ENCODE peak calls at places on chromosomes 3 and 15, in seven cellular contexts. A, S, V, Y, T, I and G are unnamed samples.

GRCh38 chr3:197253243-197253947 is 45.0 kb downstream of the DLG1 start:
- DNase-seq in A (no peak), S (no peak), V (no peak), Y (no peak), T (no peak), I (no peak), G (no peak)

GRCh38 chr3:79906106-79906505 is 138.3 kb upstream of the ROBO1 start:
- DNase-seq in A (no peak), S (no peak), V (no peak), Y (no peak), T (no peak), I (no peak), G (no peak)

GRCh38 chr15:89167267-89168176 is 53.9 kb downstream of the RLBP1 start:
- DNase-seq in A (no peak), S (peak; percentile 65), V (peak; percentile 49), Y (no peak), T (no peak), I (peak; percentile 52), G (peak; percentile 50)

GRCh38 chr3:150734795-150735119 is 28.2 kb downstream of the SIAH2 start:
- DNase-seq in A (no peak), S (no peak), V (no peak), Y (no peak), T (no peak), I (no peak), G (no peak)

GRCh38 chr3:65342084-65342683 is 654.4 kb upstream of the ADAMTS9 start:
- DNase-seq in A (no peak), S (peak; percentile 55), V (peak; percentile 18), Y (peak; percentile 59), T (peak; percentile 56), I (peak; percentile 58), G (peak; percentile 44)

GRCh38 chr15:73985101-73985873 is 6.8 kb downstream of the STOML1 start:
- DNase-seq in A (peak; percentile 50), S (peak; percentile 83), V (no peak), Y (no peak), T (no peak), I (no peak), G (no peak)

GRCh38 chr15:89399390-89400120 is 64.9 kb upstream of the POLG start:
- DNase-seq in A (no peak), S (no peak), V (no peak), Y (no peak), T (peak; percentile 48), I (no peak), G (peak; percentile 89)

GRCh38 chr3:184262166-184262926 is 993 bp upstream of the CAMK2N2 start:
- DNase-seq in A (peak; percentile 74), S (peak; percentile 2), V (no peak), Y (no peak), T (no peak), I (peak; percentile 17), G (no peak)

DNA sequence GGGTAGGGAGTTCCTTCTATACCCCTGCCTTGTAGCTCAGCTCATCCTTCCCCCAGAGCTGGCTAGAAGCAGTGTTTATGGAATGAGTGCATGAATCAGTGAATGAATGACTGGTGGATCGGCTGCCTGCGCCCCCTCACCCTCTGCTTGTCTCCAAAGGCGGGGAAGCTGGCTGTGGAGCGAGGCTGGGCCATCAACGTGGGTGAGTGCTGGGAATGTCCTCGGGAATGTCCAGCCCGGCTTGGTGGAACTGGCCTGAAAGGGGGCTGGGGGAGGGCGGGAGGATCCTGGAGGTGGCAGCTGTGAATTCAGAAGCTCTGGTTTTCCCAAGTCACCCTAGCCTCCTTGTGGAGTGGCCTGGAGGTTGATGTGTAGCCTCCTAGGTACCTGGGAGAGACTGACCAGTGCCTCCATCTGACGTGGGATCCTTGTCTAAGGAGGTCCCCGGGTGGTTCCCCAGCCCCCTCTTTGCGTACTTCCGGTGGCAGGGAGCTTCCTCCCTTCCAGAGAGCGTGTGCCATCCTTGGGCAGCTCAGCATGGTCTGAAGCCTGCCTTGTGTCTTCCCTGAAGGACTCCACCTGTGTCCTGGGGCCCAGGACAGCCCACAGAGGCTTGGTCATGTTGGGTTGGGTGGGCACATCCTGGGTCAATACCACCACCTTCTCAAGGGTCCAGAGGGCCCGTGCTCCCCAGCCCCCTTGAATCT is 18.4 kb downstream of the HDAC11 start:
- DNase-seq in A (peak; percentile 74), S (peak; percentile 20), V (no peak), Y (no peak), T (no peak), I (no peak), G (no peak)
- TF ChIP-seq CTCF in A (no peak), S (no peak), V (no peak), Y (no peak), T (no peak), I (no peak), G (no peak)

GRCh38 chr15:98649621-98649995 is 1.3 kb downstream of the IGF1R start:
- DNase-seq in A (peak; percentile 81), S (no peak), V (no peak), Y (no peak), T (peak; percentile 38), I (peak; percentile 38), G (no peak)
- TF ChIP-seq CTCF in A (no peak), S (peak; percentile 14), V (no peak), Y (no peak), T (peak; percentile 38), I (peak; percentile 25), G (no peak)

DNA sequence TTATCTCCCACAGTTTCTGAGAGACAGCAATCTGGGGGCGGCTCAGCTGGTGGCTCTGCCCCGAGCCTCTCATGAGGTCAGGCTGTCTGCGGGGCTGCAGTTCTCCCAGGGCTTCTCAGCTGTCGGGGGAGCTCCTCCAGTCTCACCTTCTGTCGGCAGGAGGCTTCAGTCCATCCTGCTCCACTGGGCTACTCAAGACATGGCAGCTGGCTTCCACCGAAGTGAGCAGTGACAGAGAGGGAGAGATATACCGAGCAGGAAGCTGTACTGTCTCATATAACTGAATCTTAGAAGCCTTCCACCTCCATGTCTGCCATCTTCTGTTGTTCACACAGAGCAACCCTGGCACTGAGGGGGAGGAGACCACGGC is 72.7 kb upstream of the ITGA11 start:
- DNase-seq in A (no peak), S (peak; percentile 10), V (no peak), Y (no peak), T (no peak), I (no peak), G (no peak)
- TF ChIP-seq CTCF in A (no peak), S (no peak), V (no peak), Y (no peak), T (no peak), I (no peak), G (no peak)

GRCh38 chr3:128306481-128306880 is 153.2 kb downstream of the EEFSEC start:
- DNase-seq in A (no peak), S (no peak), V (no peak), Y (no peak), T (no peak), I (no peak), G (no peak)

GRCh38 chr3:128310286-128311058 is 156.2 kb downstream of the DNAJB8 start:
- DNase-seq in A (no peak), S (no peak), V (no peak), Y (no peak), T (no peak), I (no peak), G (no peak)

GRCh38 chr3:128309026-128309425 is 155.7 kb downstream of the EEFSEC start:
- DNase-seq in A (no peak), S (no peak), V (no peak), Y (no peak), T (no peak), I (no peak), G (no peak)

GRCh38 chr3:128307781-128308469 is 154.6 kb downstream of the EEFSEC start:
- DNase-seq in A (no peak), S (no peak), V (no peak), Y (no peak), T (no peak), I (no peak), G (no peak)

DNA sequence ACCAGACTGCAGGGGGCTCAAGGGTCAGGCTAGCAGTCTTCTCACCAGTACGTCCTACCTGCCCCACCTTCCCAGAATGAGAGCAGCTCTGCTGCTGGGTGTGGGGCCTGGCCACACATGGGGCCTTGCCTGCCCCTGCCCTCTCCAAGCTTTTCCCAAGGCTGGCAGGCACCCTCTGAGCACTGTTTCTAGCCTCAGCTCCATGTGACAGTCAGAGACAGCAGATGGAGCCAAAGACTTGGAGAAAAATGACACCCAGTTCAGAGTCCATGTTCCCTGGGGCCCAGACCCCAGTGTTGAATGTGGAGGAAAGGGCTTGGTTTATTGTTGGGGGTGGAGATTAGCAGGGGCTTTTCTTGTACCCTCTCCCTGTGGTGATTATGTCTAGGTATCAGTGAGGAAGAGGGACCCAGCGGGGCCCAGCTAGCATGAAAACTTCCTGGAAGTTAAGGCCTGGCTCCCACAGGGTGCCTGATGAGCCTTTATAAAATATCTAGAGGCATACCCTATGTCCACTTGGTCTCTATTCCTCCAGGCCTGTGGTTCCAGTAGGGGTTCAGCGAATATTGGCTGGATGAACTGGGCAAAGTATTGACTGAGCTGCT is 153.8 kb downstream of the EEFSEC start:
- DNase-seq in A (no peak), S (no peak), V (no peak), Y (no peak), T (no peak), I (no peak), G (no peak)
- TF ChIP-seq CTCF in A (peak; percentile 36), S (peak; percentile 9), V (no peak), Y (peak; percentile 12), T (no peak), I (no peak), G (no peak)

GRCh38 chr15:66252411-66253295 is 897 bp downstream of the MEGF11 start:
- DNase-seq in A (peak; percentile 85), S (no peak), V (peak; percentile 43), Y (no peak), T (peak; percentile 68), I (peak; percentile 42), G (peak; percentile 87)
- TF ChIP-seq CTCF in A (peak; percentile 42), S (peak; percentile 60), V (peak; percentile 74), Y (peak; percentile 57), T (peak; percentile 75), I (peak; percentile 57), G (peak; percentile 80)

GRCh38 chr3:58366699-58367098 is 34.0 kb downstream of the PXK start:
- DNase-seq in A (no peak), S (peak; percentile 34), V (no peak), Y (no peak), T (no peak), I (peak; percentile 35), G (no peak)

GRCh38 chr3:58375209-58375608 is 42.5 kb downstream of the PXK start:
- DNase-seq in A (no peak), S (no peak), V (no peak), Y (no peak), T (no peak), I (no peak), G (no peak)

GRCh38 chr3:58369038-58369437 is 36.3 kb downstream of the PXK start:
- DNase-seq in A (no peak), S (no peak), V (no peak), Y (no peak), T (no peak), I (no peak), G (no peak)

GRCh38 chr3:58369876-58370275 is 37.2 kb downstream of the PXK start:
- DNase-seq in A (no peak), S (no peak), V (no peak), Y (no peak), T (no peak), I (no peak), G (no peak)

GRCh38 chr3:58370407-58370806 is 37.7 kb downstream of the PXK start:
- DNase-seq in A (no peak), S (no peak), V (no peak), Y (no peak), T (no peak), I (no peak), G (no peak)
- TF ChIP-seq CTCF in A (no peak), S (no peak), V (no peak), Y (no peak), T (no peak), I (no peak), G (no peak)

GRCh38 chr15:76961277-76962010 is 29.9 kb downstream of the RCN2 start:
- DNase-seq in A (no peak), S (no peak), V (no peak), Y (no peak), T (no peak), I (no peak), G (no peak)
- TF ChIP-seq CTCF in A (no peak), S (no peak), V (no peak), Y (no peak), T (no peak), I (no peak), G (no peak)